ENCODE peak calls at places on chromosome 22, in four cellular contexts. W is GM12892, F is HCT116, T is GM23338. R is an unnamed sample.

GRCh38 chr22:37126882-37127281 is 17.4 kb upstream of the TMPRSS6 start:
- DNase-seq in W (no peak), F (no peak), T (peak), R (no peak)

GRCh38 chr22:24834845-24835570 is 29.0 kb downstream of the SGSM1 start:
- DNase-seq in W (no peak), F (peak), T (peak), R (no peak)

GRCh38 chr22:27801616-27802388 is at the start of gene MN1:
- DNase-seq in W (peak), F (no peak), T (peak), R (no peak)

GRCh38 chr22:24521791-24522245 is 26.7 kb downstream of the UPB1 start:
- DNase-seq in W (no peak), F (peak), T (peak), R (no peak)

GRCh38 chr22:41240377-41241132 is at the start of gene CHADL:
- DNase-seq in W (no peak), F (no peak), T (peak), R (no peak)

GRCh38 chr22:29300467-29300806 is 6.0 kb upstream of the GAS2L1 start:
- DNase-seq in W (no peak), F (no peak), T (no peak), R (no peak)

GRCh38 chr22:33405194-33405593 is 347.0 kb upstream of the SYN3 start:
- DNase-seq in W (no peak), F (no peak), T (no peak), R (no peak)

GRCh38 chr22:18126606-18127005 is 16.0 kb downstream of the TUBA8 start:
- DNase-seq in W (no peak), F (no peak), T (no peak), R (no peak)

GRCh38 chr22:28822930-28823481 is 22.6 kb upstream of the XBP1 start:
- DNase-seq in W (no peak), F (no peak), T (no peak), R (no peak)

GRCh38 chr22:23471698-23472097 is 108.4 kb downstream of the IGLL1 start:
- DNase-seq in W (no peak), F (no peak), T (no peak), R (no peak)

GRCh38 chr22:31490496-31490925 is 869 bp upstream of the EIF4ENIF1 start:
- DNase-seq in W (peak), F (peak), T (peak), R (peak)

GRCh38 chr22:35524966-35525686 is 15.5 kb upstream of the RASD2 start:
- DNase-seq in W (no peak), F (no peak), T (no peak), R (no peak)

GRCh38 chr22:36486619-36487384 is 5.4 kb upstream of the TXN2 start:
- DNase-seq in W (no peak), F (no peak), T (peak), R (no peak)

GRCh38 chr22:19868773-19869471 is 14.2 kb upstream of the GNB1L start:
- DNase-seq in W (no peak), F (no peak), T (no peak), R (no peak)

GRCh38 chr22:32410459-32410858 is 1.6 kb downstream of the RTCB start:
- DNase-seq in W (no peak), F (no peak), T (no peak), R (peak)

GRCh38 chr22:24986816-24987215 is 34.3 kb downstream of the KIAA1671 start:
- DNase-seq in W (no peak), F (no peak), T (no peak), R (no peak)

GRCh38 chr22:29302681-29303465 is 3.6 kb upstream of the GAS2L1 start:
- DNase-seq in W (no peak), F (no peak), T (peak), R (no peak)

GRCh38 chr22:25365491-25366261 is 146.2 kb downstream of the CRYBB2 start:
- DNase-seq in W (no peak), F (no peak), T (no peak), R (no peak)

GRCh38 chr22:23305321-23305910 is 125.1 kb downstream of the BCR start:
- DNase-seq in W (no peak), F (no peak), T (no peak), R (no peak)

GRCh38 chr22:23184764-23185113 is 4.4 kb downstream of the BCR start:
- DNase-seq in W (no peak), F (no peak), T (no peak), R (no peak)

GRCh38 chr22:30453731-30454510 is 17.9 kb downstream of the SEC14L3 start:
- DNase-seq in W (no peak), F (no peak), T (peak), R (no peak)

GRCh38 chr22:42076764-42077485 is 2.6 kb upstream of the SMDT1 start:
- DNase-seq in W (no peak), F (no peak), T (no peak), R (no peak)

GRCh38 chr22:40817737-40818136 is 1.4 kb downstream of the SLC25A17 start:
- DNase-seq in W (no peak), F (no peak), T (no peak), R (no peak)

GRCh38 chr22:47776329-47776728 is 1013.9 kb downstream of the TBC1D22A start:
- DNase-seq in W (no peak), F (no peak), T (no peak), R (no peak)

GRCh38 chr22:49216579-49216978 is 611.1 kb downstream of the BRD1 start:
- DNase-seq in W (no peak), F (no peak), T (no peak), R (no peak)

GRCh38 chr22:28137036-28137435 is 218.0 kb upstream of the PITPNB start:
- DNase-seq in W (no peak), F (no peak), T (peak), R (no peak)

GRCh38 chr22:21631025-21631424 is 1.2 kb upstream of the YDJC start:
- DNase-seq in W (no peak), F (no peak), T (no peak), R (no peak)

GRCh38 chr22:21634081-21634480 is 1.5 kb downstream of the CCDC116 start:
- DNase-seq in W (no peak), F (no peak), T (no peak), R (no peak)

GRCh38 chr22:21632931-21633330 is 371 bp downstream of the CCDC116 start:
- DNase-seq in W (no peak), F (no peak), T (no peak), R (no peak)

GRCh38 chr22:21633481-21633880 is 921 bp downstream of the CCDC116 start:
- DNase-seq in W (no peak), F (no peak), T (no peak), R (no peak)

GRCh38 chr22:21632237-21632895 is at the start of gene CCDC116:
- DNase-seq in W (no peak), F (no peak), T (peak), R (no peak)
- TF ChIP-seq POLR2AphosphoS5 in W (no peak), F (no peak), T (no peak), R (no peak)

GRCh38 chr22:46368871-46369715 is 33.6 kb downstream of the TRMU start:
- DNase-seq in W (no peak), F (no peak), T (no peak), R (no peak)

GRCh38 chr22:46366801-46367706 is 31.5 kb downstream of the TRMU start:
- DNase-seq in W (no peak), F (no peak), T (no peak), R (no peak)

GRCh38 chr22:46368422-46368821 is 32.9 kb downstream of the TRMU start:
- DNase-seq in W (no peak), F (no peak), T (no peak), R (no peak)

GRCh38 chr22:46366327-46366731 is 30.8 kb downstream of the TRMU start:
- DNase-seq in W (no peak), F (no peak), T (no peak), R (no peak)

DNA sequence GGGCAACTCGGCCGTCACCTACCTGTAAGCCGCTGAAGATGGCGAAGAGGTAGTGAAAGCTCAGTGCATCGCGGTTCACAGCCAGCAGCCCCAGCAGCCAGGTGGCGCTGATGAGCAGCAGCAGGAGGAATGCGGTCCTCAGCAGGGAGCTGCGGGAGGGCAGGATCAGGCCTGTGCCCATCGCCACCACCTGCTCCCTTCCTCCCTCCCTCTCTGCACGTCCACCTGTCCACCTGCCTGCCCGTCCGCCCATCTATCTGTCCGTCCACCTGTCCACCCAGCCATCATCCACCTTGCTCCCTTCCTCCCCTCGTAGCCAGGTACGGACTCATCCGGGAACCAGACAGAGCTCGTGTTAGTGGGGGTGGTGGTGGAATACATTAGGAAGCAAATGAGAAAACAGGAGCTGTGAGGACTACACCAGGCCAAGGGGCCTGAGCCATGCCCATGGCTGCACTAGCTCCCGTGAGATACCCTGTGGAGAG is 32.2 kb downstream of the TRMU start:
- DNase-seq in W (peak), F (peak), T (peak), R (no peak)
- TF ChIP-seq POLR2AphosphoS5 in W (no peak), F (no peak), T (no peak), R (no peak)

GRCh38 chr22:43449831-43450225 is 38.0 kb downstream of the MPPED1 start:
- DNase-seq in W (no peak), F (no peak), T (no peak), R (no peak)

GRCh38 chr22:43446881-43447280 is 35.1 kb downstream of the MPPED1 start:
- DNase-seq in W (no peak), F (no peak), T (no peak), R (no peak)

GRCh38 chr22:43449205-43449830 is 37.5 kb downstream of the MPPED1 start:
- DNase-seq in W (no peak), F (no peak), T (peak), R (no peak)

GRCh38 chr22:43446037-43446803 is 34.4 kb downstream of the MPPED1 start:
- DNase-seq in W (no peak), F (no peak), T (no peak), R (no peak)

DNA sequence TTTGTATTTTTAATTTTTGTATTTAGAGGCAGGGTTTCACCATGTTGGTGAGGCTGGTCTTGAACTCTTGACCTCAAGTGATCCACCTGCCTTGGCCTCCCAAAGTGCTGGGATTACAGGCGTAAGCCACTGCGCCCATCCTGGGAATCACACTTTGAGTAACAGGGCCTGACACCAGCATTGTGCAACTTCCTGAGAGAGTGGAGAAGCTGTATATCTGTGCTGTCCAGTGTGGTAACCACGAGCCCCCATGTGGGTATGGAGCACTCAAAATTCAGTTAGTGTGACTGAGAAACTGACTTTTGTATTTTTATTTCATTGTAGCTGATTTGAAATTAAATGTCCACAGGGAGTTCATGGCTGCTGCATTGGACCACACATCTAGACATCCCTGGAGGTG is 36.2 kb downstream of the MPPED1 start:
- DNase-seq in W (no peak), F (no peak), T (no peak), R (no peak)
- TF ChIP-seq POLR2AphosphoS5 in W (no peak), F (no peak), T (no peak), R (no peak)

GRCh38 chr22:44727709-44728108 is 24.7 kb upstream of the ARHGAP8 start:
- DNase-seq in W (no peak), F (no peak), T (no peak), R (no peak)

GRCh38 chr22:44730034-44730433 is 22.3 kb upstream of the ARHGAP8 start:
- DNase-seq in W (no peak), F (no peak), T (no peak), R (no peak)

GRCh38 chr22:44728761-44729261 is 23.6 kb upstream of the ARHGAP8 start:
- DNase-seq in W (no peak), F (no peak), T (no peak), R (no peak)

GRCh38 chr22:44730490-44731356 is 21.7 kb upstream of the ARHGAP8 start:
- DNase-seq in W (no peak), F (no peak), T (no peak), R (no peak)

GRCh38 chr22:44729391-44730012 is 22.9 kb upstream of the ARHGAP8 start:
- DNase-seq in W (no peak), F (no peak), T (no peak), R (no peak)
- TF ChIP-seq POLR2AphosphoS5 in W (no peak), F (no peak), T (no peak), R (peak)

DNA sequence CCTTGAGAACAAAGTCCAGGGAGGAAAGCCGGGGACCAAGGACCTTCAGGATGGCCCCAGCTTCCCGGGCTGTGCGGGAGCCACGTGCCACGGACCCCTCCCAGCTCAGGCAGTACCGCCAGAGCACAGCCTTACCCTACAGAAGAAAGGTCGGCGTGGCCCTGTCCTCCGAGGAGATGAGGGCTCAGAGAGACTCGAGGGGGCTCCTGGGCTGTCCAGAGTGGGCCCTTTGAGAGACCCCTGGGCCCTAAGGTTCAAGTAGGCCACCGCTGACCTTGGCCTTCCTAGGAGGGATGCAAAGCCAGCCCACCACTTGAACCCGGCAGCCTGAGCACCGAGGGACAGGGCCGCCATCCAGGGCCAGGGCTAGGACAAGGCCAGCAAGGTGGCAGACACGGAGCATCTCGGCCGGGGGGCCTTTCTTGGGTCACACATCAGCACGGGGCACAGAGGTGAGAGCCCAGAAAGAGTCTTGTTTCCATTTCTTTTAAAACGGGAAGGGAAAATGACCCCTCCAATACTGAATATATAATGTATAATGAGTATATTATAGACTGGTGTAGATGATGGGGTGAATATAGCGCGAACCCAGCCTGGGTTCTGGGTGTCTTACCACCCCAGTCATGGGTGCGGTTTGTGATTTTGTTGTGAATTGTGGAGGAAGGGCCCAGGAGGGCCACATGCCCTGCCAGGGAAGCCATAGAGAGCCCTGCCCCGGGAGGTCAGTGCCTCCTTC is 34.4 kb upstream of the PPARA start:
- DNase-seq in W (no peak), F (no peak), T (no peak), R (no peak)
- TF ChIP-seq POLR2AphosphoS5 in W (no peak), F (no peak), T (no peak), R (peak)

GRCh38 chr22:38872172-38872830 is at the start of gene CBX6:
- DNase-seq in W (peak), F (peak), T (peak), R (peak)
- TF ChIP-seq POLR2AphosphoS5 in W (no peak), F (peak), T (peak), R (peak)

GRCh38 chr22:50656122-50657070 is 16.2 kb upstream of the SHANK3 start:
- DNase-seq in W (no peak), F (no peak), T (no peak), R (no peak)
- TF ChIP-seq POLR2AphosphoS5 in W (no peak), F (no peak), T (no peak), R (peak)

GRCh38 chr22:38316340-38317236 is 645 bp downstream of the CSNK1E start:
- DNase-seq in W (peak), F (no peak), T (peak), R (no peak)
- TF ChIP-seq POLR2AphosphoS5 in W (no peak), F (no peak), T (peak), R (peak)